ENCODE peak calls at places on chromosomes 2 and 18, in four cellular contexts. Z is GM12865, A is HCT116, Q is Kasumi-1. F is an unnamed sample.

GRCh38 chr18:58321986-58322385 is 278.0 kb downstream of the NEDD4L start:
- DNase-seq in A (peak), Z (peak), Q (peak), F (no peak)

GRCh38 chr2:217966399-217967068 is 36.3 kb downstream of the TNS1 start:
- DNase-seq in Z (no peak), Q (no peak), A (no peak), F (no peak)

GRCh38 chr2:28433215-28433614 is 40.6 kb downstream of the FOSL2 start:
- DNase-seq in A (no peak), Q (no peak), Z (no peak), F (no peak)

GRCh38 chr2:3805120-3805519 is 101.7 kb downstream of the DCDC2C start:
- DNase-seq in Q (peak), Z (peak), A (peak), F (no peak)

GRCh38 chr2:7709907-7710306 is 792.7 kb downstream of the RNF144A start:
- DNase-seq in Q (no peak), Z (no peak), A (no peak), F (no peak)

GRCh38 chr2:219084791-219085190 is 24.1 kb upstream of the IHH start:
- DNase-seq in Z (no peak), A (no peak), Q (peak), F (no peak)

GRCh38 chr2:160606336-160606735 is 112.7 kb upstream of the RBMS1 start:
- DNase-seq in A (no peak), Q (no peak), Z (no peak), F (no peak)

GRCh38 chr2:189848276-189848675 is 64.0 kb downstream of the PMS1 start:
- DNase-seq in Q (no peak), Z (no peak), A (no peak), F (no peak)

F was measured in GM06990.